ENCODE peak calls at places on chromosomes 7 and 10, in eight cellular contexts. H is uterus, Z is WTC11, I is lower lobe of right lung, D is NCI-H1105 treated with DMSO at 0.1 percent for 48 hours, Y is mucosa of gallbladder, C is nucleus accumbens, J is dermis blood vessel endothelial cell. T is an unnamed sample.

GRCh38 chr10:132064771-132065437 is 842 bp upstream of the JAKMIP3 start:
- DNase-seq in H (no peak), Z (no peak), I (no peak), D (no peak), Y (no peak), C (no peak), J (no peak), T (no peak)

GRCh38 chr10:27450225-27450624 is 53.9 kb upstream of the RAB18 start:
- DNase-seq in H (no peak), Z (no peak), I (no peak), D (no peak), Y (no peak), C (no peak), J (no peak), T (no peak)

GRCh38 chr10:46220187-46220586 is 66.6 kb upstream of the ANTXRL start:
- DNase-seq in H (no peak), Z (no peak), I (no peak), D (no peak), Y (no peak), C (no peak), J (no peak), T (no peak)

GRCh38 chr10:86423739-86424138 is 57.1 kb upstream of the GRID1 start:
- DNase-seq in H (no peak), Z (no peak), I (no peak), D (no peak), Y (no peak), C (no peak), J (no peak), T (no peak)

GRCh38 chr10:100829933-100830727 is 82.6 kb upstream of the SLF2 start:
- DNase-seq in H (no peak), Z (peak), I (no peak), D (no peak), Y (no peak), C (no peak), J (no peak), T (no peak)

GRCh38 chr10:77970869-77971803 is 44.6 kb upstream of the DLG5 start:
- DNase-seq in H (peak), Z (no peak), I (no peak), D (no peak), Y (peak), C (no peak), J (peak), T (no peak)

GRCh38 chr7:121994625-121995410 is 121.9 kb downstream of the PTPRZ1 start:
- DNase-seq in H (peak), Z (peak), I (no peak), D (peak), Y (peak), C (no peak), J (peak), T (peak)

GRCh38 chr10:5977471-5978370 is at the start of gene IL15RA:
- DNase-seq in H (peak), Z (peak), I (peak), D (peak), Y (peak), C (no peak), J (peak), T (peak)

GRCh38 chr7:134549366-134549765 is 456 bp downstream of the AKR1B15 start:
- DNase-seq in H (no peak), Z (no peak), I (no peak), D (no peak), Y (no peak), C (no peak), J (no peak), T (no peak)

GRCh38 chr10:51768886-51769285 is 69.5 kb upstream of the CSTF2T start:
- DNase-seq in H (no peak), Z (no peak), I (no peak), D (no peak), Y (no peak), C (no peak), J (no peak), T (no peak)

T was measured in D341Med.